ENCODE peak calls at places on chromosomes 7 and 10, in ten cellular contexts. G, P, H, A, Z, N, D, U, C and L are unnamed samples.

GRCh38 chr7:4745971-4746919 is 29.2 kb upstream of the AP5Z1 start:
- DNase-seq in C (no peak), D (no peak), H (peak; percentile 40), Z (no peak), G (no peak), A (no peak), U (peak; percentile 9), P (peak; percentile 40), N (no peak), L (no peak)

GRCh38 chr7:75642810-75643486 is 95.8 kb downstream of the HIP1 start:
- DNase-seq in Z (peak; percentile 52), N (peak; percentile 54), A (no peak), H (peak; percentile 61), D (no peak), U (peak; percentile 46), P (peak; percentile 45), C (no peak), G (peak; percentile 59), L (no peak)

GRCh38 chr10:4170633-4171314 is 385.8 kb upstream of the KLF6 start:
- DNase-seq in H (no peak), N (no peak), U (no peak), P (no peak), Z (peak; percentile 5), D (no peak), G (no peak), A (no peak), C (no peak), L (no peak)

GRCh38 chr10:79070091-79070610 is 1.4 kb downstream of the ZMIZ1 start:
- DNase-seq in C (peak; percentile 91), A (no peak), H (peak; percentile 62), U (no peak), P (peak; percentile 50), G (no peak), D (no peak), Z (no peak), N (no peak), L (peak; percentile 83)

GRCh38 chr7:127897704-127898454 is 133.4 kb downstream of the LRRC4 start:
- DNase-seq in P (no peak), U (no peak), A (no peak), N (no peak), G (no peak), C (no peak), Z (no peak), D (no peak), H (no peak), L (no peak)

GRCh38 chr10:96306516-96306915 is 2.3 kb downstream of the DNTT start:
- DNase-seq in C (peak; percentile 48), P (peak; percentile 52), H (no peak), Z (no peak), N (no peak), D (no peak), G (no peak), A (no peak), U (no peak), L (peak; percentile 85)

GRCh38 chr10:30459283-30459682 is 25.3 kb downstream of the MAP3K8 start:
- DNase-seq in H (no peak), Z (no peak), A (no peak), D (no peak), P (no peak), G (no peak), C (no peak), N (no peak), U (no peak), L (peak; percentile 76)

GRCh38 chr10:84176836-84177474 is 3.4 kb downstream of the GPR15LG start:
- DNase-seq in N (no peak), Z (no peak), C (peak; percentile 51), P (no peak), D (no peak), U (no peak), A (peak; percentile 65), G (no peak), H (no peak), L (no peak)

DNA sequence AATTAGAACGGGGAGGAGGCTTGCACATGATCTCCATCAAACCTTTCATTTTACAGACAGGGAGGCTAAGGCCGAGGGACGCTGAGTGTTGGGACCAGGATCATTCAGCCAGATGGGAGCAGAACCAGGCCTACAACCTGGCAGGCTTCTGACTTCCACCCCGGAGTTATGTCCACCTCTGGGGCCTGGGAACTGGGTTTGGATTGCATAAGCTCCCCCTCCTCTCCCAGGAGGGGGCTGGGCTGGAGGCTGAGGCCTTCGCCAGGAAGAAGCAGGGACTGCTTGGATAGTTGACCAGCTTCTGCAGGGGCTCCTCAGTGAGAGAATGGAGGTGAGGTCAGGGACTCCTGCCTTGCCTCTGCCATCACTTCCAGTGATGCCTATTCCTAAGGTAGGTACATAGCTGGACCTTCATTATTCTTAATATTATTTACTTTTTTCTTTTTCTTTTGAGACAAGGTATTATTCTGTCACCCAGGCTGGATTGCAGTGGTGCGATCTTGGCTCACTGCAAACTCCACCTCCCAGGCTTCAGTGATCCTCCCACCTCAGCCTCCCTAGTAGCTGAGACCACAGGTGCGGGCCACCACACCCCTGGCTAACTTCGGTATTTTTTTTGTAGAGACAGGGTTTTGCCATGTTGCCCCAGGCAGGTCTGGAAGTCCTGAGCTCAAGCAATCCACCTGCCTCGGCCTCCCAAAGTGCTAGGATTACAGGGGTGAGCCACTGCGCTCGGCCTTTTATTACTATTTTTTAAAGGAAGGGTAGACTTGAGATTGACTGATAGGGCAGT is 1.3 kb downstream of the SNX10 start:
- DNase-seq in C (no peak), U (peak; percentile 42), H (no peak), P (no peak), A (no peak), D (no peak), G (no peak), Z (no peak), N (no peak), L (no peak)
- TF ChIP-seq POLR2A in C (no peak), U (no peak), H (no peak), P (no peak), A (no peak), D (no peak), G (no peak), Z (no peak), N (no peak), L (no peak)

DNA sequence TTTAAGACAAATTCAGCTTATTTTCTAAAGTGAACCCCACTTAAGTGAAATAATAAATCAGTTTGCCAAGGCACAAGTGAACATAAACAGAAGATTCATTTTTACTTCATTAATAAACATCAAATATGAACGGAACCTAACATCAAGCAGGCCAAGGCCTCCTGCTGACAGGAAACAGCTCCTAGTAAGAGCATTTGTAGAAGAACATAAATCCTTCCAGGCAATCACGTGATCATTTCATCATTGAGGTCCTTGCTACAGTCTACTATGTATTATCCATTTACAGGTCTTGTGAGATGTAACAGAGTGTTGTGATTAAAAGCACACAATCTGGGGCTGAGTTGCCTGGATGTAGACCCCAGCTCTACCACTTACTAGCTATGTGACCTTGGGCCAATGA is 70.6 kb downstream of the CALD1 start:
- DNase-seq in Z (no peak), U (no peak), N (no peak), C (no peak), G (no peak), D (no peak), A (no peak), H (no peak), P (no peak), L (no peak)
- TF ChIP-seq POLR2AphosphoS5 in Z (no peak), U (no peak), N (no peak), C (no peak), G (no peak), D (no peak), A (no peak), H (peak; percentile 53), P (no peak), L (peak; percentile 39)

GRCh38 chr7:2634265-2635145 is 2.7 kb downstream of the TTYH3 start:
- DNase-seq in U (no peak), C (peak; percentile 72), D (no peak), G (no peak), A (no peak), H (no peak), P (no peak), Z (no peak), N (no peak), L (no peak)

GRCh38 chr7:2632717-2633537 is 1.1 kb downstream of the TTYH3 start:
- DNase-seq in A (no peak), P (peak; percentile 37), Z (peak; percentile 48), G (no peak), U (no peak), N (peak; percentile 6), H (peak; percentile 52), C (peak; percentile 92), D (peak; percentile 60), L (peak; percentile 85)

GRCh38 chr7:2635148-2635668 is 3.4 kb downstream of the TTYH3 start:
- DNase-seq in U (no peak), A (no peak), Z (no peak), P (no peak), N (no peak), H (no peak), D (no peak), G (no peak), C (peak; percentile 66), L (no peak)

GRCh38 chr7:2631924-2632716 is at the start of gene TTYH3:
- DNase-seq in D (no peak), A (no peak), P (no peak), C (no peak), N (no peak), G (no peak), H (no peak), U (no peak), Z (no peak), L (peak; percentile 83)

DNA sequence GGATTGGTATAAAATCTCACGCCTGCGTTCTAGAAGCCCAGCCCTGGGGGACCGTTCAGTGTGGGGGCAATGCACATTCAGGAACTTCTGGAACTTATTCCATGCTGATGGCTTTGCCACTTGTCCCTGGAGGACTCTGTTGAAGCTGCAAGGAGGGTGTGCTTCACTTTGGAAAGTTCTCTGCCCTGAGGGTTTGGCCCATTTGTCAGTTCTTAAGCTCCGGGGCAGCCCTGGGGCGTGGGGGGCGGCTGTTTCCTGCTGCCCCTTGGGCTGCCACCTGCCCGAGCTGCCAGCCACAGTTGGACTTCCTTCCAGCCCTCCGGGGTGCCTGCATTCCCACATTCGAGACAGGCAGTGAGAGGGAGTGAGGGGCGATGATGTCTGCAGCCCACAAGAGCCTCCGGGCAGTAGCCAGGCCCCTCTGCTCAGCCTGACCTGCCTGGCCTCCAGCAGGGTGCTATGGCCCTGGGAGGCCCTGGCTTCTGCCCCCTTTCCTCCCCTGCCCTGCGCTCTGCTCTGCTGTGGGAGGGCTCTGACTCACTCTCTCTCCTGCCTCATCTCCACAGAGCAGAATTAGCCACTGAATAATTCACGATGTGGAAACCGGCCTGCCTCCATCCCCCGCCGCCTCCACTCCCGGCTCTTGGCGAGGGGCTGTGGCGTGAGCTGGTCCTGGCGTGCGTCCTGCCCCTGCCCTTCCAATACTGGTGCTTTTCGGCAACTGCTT is 1.9 kb downstream of the TTYH3 start:
- DNase-seq in A (no peak), Z (no peak), P (no peak), H (no peak), N (no peak), D (no peak), U (peak; percentile 45), G (no peak), C (peak; percentile 86), L (peak; percentile 86)
- TF ChIP-seq POLR2A in A (peak; percentile 15), Z (no peak), P (peak; percentile 33), H (no peak), N (no peak), D (no peak), U (no peak), G (no peak), C (no peak), L (no peak)

GRCh38 chr10:91519899-91520514 is 109.9 kb downstream of the HECTD2 start:
- DNase-seq in C (no peak), U (no peak), G (no peak), N (no peak), Z (no peak), D (no peak), H (no peak), P (peak; percentile 13), A (no peak), L (no peak)

GRCh38 chr10:91517394-91517793 is 107.2 kb downstream of the HECTD2 start:
- DNase-seq in D (no peak), U (no peak), A (no peak), N (no peak), G (no peak), Z (no peak), P (no peak), H (no peak), C (no peak), L (no peak)

GRCh38 chr10:91525939-91526712 is 106.7 kb downstream of the PPP1R3C start:
- DNase-seq in N (no peak), Z (no peak), G (no peak), P (no peak), U (no peak), H (no peak), C (no peak), A (no peak), D (no peak), L (no peak)

GRCh38 chr10:91521444-91521843 is 111.3 kb downstream of the HECTD2 start:
- DNase-seq in D (no peak), C (no peak), A (no peak), P (no peak), Z (no peak), U (no peak), H (no peak), G (no peak), N (no peak), L (no peak)

GRCh38 chr10:91520657-91521056 is 110.5 kb downstream of the HECTD2 start:
- DNase-seq in P (no peak), Z (no peak), C (no peak), D (no peak), H (no peak), A (no peak), G (no peak), N (no peak), U (no peak), L (peak; percentile 74)
- TF ChIP-seq POLR2AphosphoS5 in P (no peak), Z (no peak), C (no peak), D (no peak), H (no peak), A (no peak), G (no peak), N (no peak), U (no peak), L (no peak)